ENCODE peak calls at places on chromosomes 11 and 22, in ten cellular contexts. W is HCT116, T is fibroblast of lung, Q is tibial nerve, Z is adrenal gland, S is mesendoderm, O is right lobe of liver, J is endodermal cell, D is SK-N-SH, I is heart left ventricle. E is an unnamed sample. For H3K4me1, the result is how much of the 10 kb centered on the place peaks cover.

GRCh38 chr11:9170450-9170849 is 79.1 kb upstream of the SCUBE2 start:
- DNase-seq in W (no peak), T (peak), Q (no peak), Z (peak), S (peak), O (no peak), J (no peak), D (no peak), I (no peak), E (no peak)

GRCh38 chr11:10481567-10482349 is 26.7 kb downstream of the AMPD3 start:
- DNase-seq in W (no peak), T (no peak), Q (no peak), Z (no peak), S (no peak), O (no peak), J (no peak), D (no peak), I (no peak), E (no peak)

GRCh38 chr22:23534851-23535717 is 45.0 kb downstream of the IGLL1 start:
- DNase-seq in W (no peak), T (no peak), Q (no peak), Z (no peak), S (no peak), O (no peak), J (peak), D (no peak), I (no peak), E (no peak)

GRCh38 chr11:47185305-47186075 is 744 bp downstream of the PACSIN3 start:
- DNase-seq in W (no peak), T (peak), Q (no peak), Z (peak), S (peak), O (peak), J (peak), D (peak), I (peak), E (peak)

GRCh38 chr11:2097356-2097997 is 41.7 kb downstream of the IGF2 start:
- DNase-seq in W (no peak), T (peak), Q (peak), Z (peak), S (peak), O (peak), J (peak), D (no peak), I (peak), E (peak)

GRCh38 chr11:115056514-115056913 is 378.2 kb downstream of the NXPE2 start:
- DNase-seq in W (no peak), T (no peak), Q (no peak), Z (no peak), S (no peak), O (no peak), J (no peak), D (no peak), I (no peak), E (no peak)

GRCh38 chr22:39661842-39662676 is 91.5 kb downstream of the CACNA1I start:
- DNase-seq in W (no peak), T (no peak), Q (no peak), Z (no peak), S (peak), O (no peak), J (peak), D (no peak), I (no peak), E (no peak)

GRCh38 chr11:75342231-75342918 is 9.1 kb downstream of the ARRB1 start:
- DNase-seq in W (no peak), T (no peak), Q (no peak), Z (no peak), S (no peak), O (no peak), J (peak), D (no peak), I (no peak), E (no peak)

GRCh38 chr11:43992834-43993637 is 50.6 kb downstream of the C11orf96 start:
- DNase-seq in W (no peak), T (peak), Q (no peak), Z (no peak), S (no peak), O (no peak), J (no peak), D (no peak), I (no peak), E (peak)

GRCh38 chr11:119578466-119579220 is 150.4 kb downstream of the NECTIN1 start:
- DNase-seq in W (no peak), T (no peak), Q (no peak), Z (no peak), S (no peak), O (no peak), J (peak), D (no peak), I (no peak), E (no peak)

GRCh38 chr11:7555067-7555699 is 41.4 kb downstream of the PPFIBP2 start:
- DNase-seq in W (no peak), T (no peak), Q (no peak), Z (peak), S (no peak), O (peak), J (peak), D (no peak), I (peak), E (peak)

GRCh38 chr22:44361391-44362126 is 48.8 kb upstream of the SHISAL1 start:
- DNase-seq in W (no peak), T (no peak), Q (no peak), Z (no peak), S (no peak), O (peak), J (peak), D (no peak), I (peak), E (no peak)

GRCh38 chr11:66221726-66222236 is 46.7 kb upstream of the RAB1B start:
- DNase-seq in W (no peak), T (no peak), Q (no peak), Z (no peak), S (peak), O (no peak), J (peak), D (no peak), I (no peak), E (no peak)

GRCh38 chr22:50507421-50507990 is at the start of gene LMF2:
- DNase-seq in W (no peak), T (no peak), Q (peak), Z (peak), S (no peak), O (peak), J (peak), D (peak), I (peak), E (peak)

GRCh38 chr11:62071408-62071807 is 52.4 kb upstream of the INCENP start:
- DNase-seq in W (no peak), T (no peak), Q (no peak), Z (no peak), S (no peak), O (no peak), J (no peak), D (no peak), I (no peak), E (no peak)

GRCh38 chr11:65411681-65412070 is 10.9 kb upstream of the NEAT1 start:
- DNase-seq in W (no peak), T (no peak), Q (peak), Z (no peak), S (no peak), O (peak), J (peak), D (no peak), I (peak), E (peak)

GRCh38 chr11:22331771-22332170 is 6.4 kb upstream of the SLC17A6 start:
- DNase-seq in W (no peak), T (no peak), Q (no peak), Z (no peak), S (no peak), O (no peak), J (no peak), D (no peak), I (no peak), E (no peak)

GRCh38 chr11:9896902-9897301 is 233.0 kb downstream of the SWAP70 start:
- DNase-seq in W (no peak), T (no peak), Q (no peak), Z (no peak), S (no peak), O (no peak), J (no peak), D (no peak), I (no peak), E (no peak)

GRCh38 chr11:13423372-13423771 is 39.6 kb downstream of the BTBD10 start:
- DNase-seq in W (no peak), T (no peak), Q (no peak), Z (no peak), S (no peak), O (no peak), J (no peak), D (no peak), I (no peak), E (no peak)

DNA sequence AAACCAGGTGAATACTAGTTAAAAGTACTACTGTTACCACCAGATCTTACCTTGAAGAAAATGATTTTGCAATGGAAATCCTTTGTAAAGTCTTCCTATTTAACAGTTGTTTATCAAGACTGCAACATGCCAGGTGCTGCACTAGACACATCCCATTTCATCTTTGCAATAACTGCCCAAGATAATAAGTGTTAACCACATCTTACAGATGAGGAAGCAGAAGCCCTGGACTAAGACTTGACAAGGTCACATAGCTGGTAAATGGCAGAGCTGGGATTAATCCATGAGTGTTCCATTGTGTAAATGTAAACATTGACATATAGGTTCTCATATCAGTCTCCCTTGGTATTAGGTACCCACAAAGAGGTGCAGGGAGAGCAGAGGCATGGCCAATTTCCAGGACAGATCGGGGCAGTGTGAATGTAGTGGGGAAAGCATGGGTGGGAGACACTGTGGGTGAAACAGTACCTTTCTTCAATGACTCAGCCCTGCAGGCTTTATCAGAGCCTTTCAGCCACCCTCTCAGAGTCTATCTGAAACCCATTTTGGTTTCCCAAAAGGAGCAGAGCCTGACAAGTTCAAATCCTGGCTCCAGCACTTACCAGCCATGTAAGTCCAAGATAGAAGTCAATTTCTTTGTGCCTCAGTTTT is 17.9 kb downstream of the MICAL2 start:
- DNase-seq in W (no peak), T (no peak), Q (no peak), Z (no peak), S (no peak), O (no peak), J (no peak), D (no peak), I (no peak), E (no peak)
- H3K4me1 ChIP-seq in W (under half), T (under half), Q (under half), Z (under half), S (under half), O (under half), J (under half), D (under half), I (under half), E (half or more)

DNA sequence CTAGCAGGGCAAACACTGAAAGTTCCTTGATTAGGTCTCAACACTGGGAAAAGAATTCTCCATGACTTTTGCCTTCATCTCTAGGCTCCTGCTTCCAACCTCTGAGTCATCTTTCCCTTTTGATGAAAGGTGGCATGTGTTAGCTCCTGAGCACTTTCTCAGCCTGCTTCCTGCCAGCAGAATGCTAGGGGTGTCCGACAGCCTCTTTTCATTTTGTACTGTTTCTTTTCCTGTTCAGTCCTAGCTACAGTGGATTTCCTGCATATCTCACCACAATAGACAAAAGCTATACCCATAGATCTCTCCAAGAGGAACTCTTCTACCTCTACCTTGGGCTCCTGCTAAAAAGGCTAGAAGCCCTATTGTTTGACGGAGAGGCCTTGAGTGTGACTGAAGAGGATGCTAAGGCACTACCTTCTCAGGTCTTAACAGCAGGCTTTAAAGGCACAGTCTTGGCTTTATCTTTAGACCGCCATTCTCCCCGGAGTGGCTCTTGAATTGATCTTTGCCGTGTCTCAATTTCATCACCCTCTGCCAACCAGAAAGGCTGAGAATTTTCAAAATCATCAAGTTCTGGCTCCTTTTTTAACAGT is 145.5 kb downstream of the RBFOX2 start:
- DNase-seq in W (peak), T (peak), Q (no peak), Z (no peak), S (peak), O (no peak), J (no peak), D (no peak), I (no peak), E (no peak)
- H3K27ac ChIP-seq in W (peak), T (no peak), Q (no peak), Z (no peak), S (no peak), O (no peak), J (no peak), D (peak), I (peak), E (peak)

DNA sequence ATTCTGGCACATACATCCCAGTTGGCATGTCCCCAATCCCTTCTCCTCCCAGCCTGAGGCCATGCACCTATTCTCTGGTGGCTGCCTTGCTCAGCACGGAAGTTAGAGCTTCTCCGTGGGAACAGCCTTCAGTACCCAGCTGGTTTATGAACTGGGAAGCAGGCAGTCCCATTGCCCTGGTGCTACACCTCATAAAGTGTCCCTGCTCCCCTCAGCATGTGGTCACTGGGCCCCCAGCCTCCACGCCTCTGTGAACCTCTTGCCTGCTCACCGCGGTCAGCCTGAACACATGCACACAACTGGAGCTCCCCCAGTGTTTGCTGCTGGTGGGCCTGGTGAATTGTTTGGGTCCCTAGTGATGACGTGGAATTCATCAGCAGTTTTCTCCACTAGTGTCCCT is 140.0 kb upstream of the PLET1 start:
- DNase-seq in W (no peak), T (no peak), Q (no peak), Z (no peak), S (no peak), O (no peak), J (no peak), D (no peak), I (no peak), E (no peak)
- H3K4me3 ChIP-seq in W (no peak), T (no peak), Q (no peak), Z (no peak), S (no peak), O (no peak), J (no peak), D (no peak), I (no peak), E (no peak)

GRCh38 chr11:12121011-12121410 is 10.6 kb downstream of the MICAL2 start:
- DNase-seq in W (no peak), T (no peak), Q (no peak), Z (no peak), S (no peak), O (no peak), J (no peak), D (no peak), I (no peak), E (no peak)

GRCh38 chr11:12118940-12119339 is 8.6 kb downstream of the MICAL2 start:
- DNase-seq in W (no peak), T (no peak), Q (no peak), Z (no peak), S (no peak), O (no peak), J (no peak), D (no peak), I (no peak), E (no peak)

GRCh38 chr11:12120031-12121008 is 9.9 kb downstream of the MICAL2 start:
- DNase-seq in W (no peak), T (no peak), Q (no peak), Z (no peak), S (no peak), O (no peak), J (no peak), D (no peak), I (no peak), E (no peak)

GRCh38 chr11:12121504-12121903 is 11.1 kb downstream of the MICAL2 start:
- DNase-seq in W (no peak), T (no peak), Q (no peak), Z (no peak), S (no peak), O (no peak), J (no peak), D (no peak), I (no peak), E (no peak)

GRCh38 chr11:12119502-12119901 is 9.1 kb downstream of the MICAL2 start:
- DNase-seq in W (no peak), T (no peak), Q (no peak), Z (no peak), S (no peak), O (no peak), J (no peak), D (no peak), I (no peak), E (no peak)
- H3K4me1 ChIP-seq in W (under half), T (under half), Q (half or more), Z (under half), S (under half), O (under half), J (under half), D (under half), I (half or more), E (half or more)

GRCh38 chr22:38294193-38294592 is 21.4 kb upstream of the TMEM184B start:
- DNase-seq in W (no peak), T (no peak), Q (no peak), Z (no peak), S (no peak), O (no peak), J (no peak), D (no peak), I (no peak), E (no peak)
- H3K27ac ChIP-seq in W (no peak), T (no peak), Q (peak), Z (no peak), S (no peak), O (no peak), J (no peak), D (no peak), I (no peak), E (peak)